ENCODE peak calls at places on chromosomes 11 and 22, in eight cellular contexts. Z, D, V, N, R, T, F and B are unnamed samples.

GRCh38 chr11:115500547-115501503 is 3.4 kb downstream of the CADM1 start:
- DNase-seq in Z (peak; percentile 28), D (no peak), V (no peak), N (no peak), R (no peak), T (no peak), F (no peak), B (no peak)

GRCh38 chr11:107705027-107705426 is 6.8 kb downstream of the SLN start:
- DNase-seq in Z (peak; percentile 64), D (no peak), V (no peak), N (peak; percentile 85), R (no peak), T (peak; percentile 83), F (no peak), B (no peak)

GRCh38 chr11:119317592-119318239 is 786 bp upstream of the MCAM start:
- DNase-seq in Z (no peak), D (no peak), V (no peak), N (no peak), R (no peak), T (no peak), F (no peak), B (no peak)

GRCh38 chr22:40580631-40581030 is 55.9 kb downstream of the MRTFA start:
- DNase-seq in Z (no peak), D (no peak), V (no peak), N (no peak), R (no peak), T (no peak), F (no peak), B (no peak)

GRCh38 chr11:3161720-3162409 is 3.2 kb downstream of the OSBPL5 start:
- DNase-seq in Z (no peak), D (no peak), V (no peak), N (no peak), R (no peak), T (no peak), F (peak; percentile 28), B (no peak)

GRCh38 chr11:130159657-130160459 is at the start of gene ST14:
- DNase-seq in Z (peak; percentile 23), D (no peak), V (peak; percentile 74), N (no peak), R (no peak), T (no peak), F (no peak), B (no peak)

GRCh38 chr11:72141066-72141465 is 5.5 kb downstream of the FOLR3 start:
- DNase-seq in Z (peak; percentile 68), D (no peak), V (no peak), N (peak; percentile 86), R (no peak), T (peak; percentile 96), F (no peak), B (no peak)

GRCh38 chr11:122976734-122977454 is 4.7 kb downstream of the BSX start:
- DNase-seq in Z (no peak), D (no peak), V (peak; percentile 15), N (no peak), R (no peak), T (no peak), F (no peak), B (no peak)

GRCh38 chr11:118117790-118118601 is 31.2 kb upstream of the SMIM35 start:
- DNase-seq in Z (no peak), D (no peak), V (no peak), N (no peak), R (no peak), T (no peak), F (no peak), B (no peak)

GRCh38 chr11:47867821-47868220 is 19.7 kb upstream of the NUP160 start:
- DNase-seq in Z (no peak), D (no peak), V (no peak), N (peak; percentile 38), R (no peak), T (peak; percentile 26), F (no peak), B (no peak)

GRCh38 chr11:78080818-78081495 is 1.3 kb upstream of the NDUFC2 start:
- DNase-seq in Z (peak; percentile 95), D (no peak), V (no peak), N (peak; percentile 81), R (no peak), T (peak; percentile 91), F (no peak), B (no peak)

GRCh38 chr11:34850339-34850738 is 65.8 kb downstream of the APIP start:
- DNase-seq in Z (no peak), D (no peak), V (no peak), N (no peak), R (no peak), T (no peak), F (no peak), B (no peak)